ENCODE peak calls at places on chromosome 18, in seven cellular contexts. T is breast epithelium, B is MM.1S, G is SK-N-SH, W is endothelial cell of umbilical vein, V is left lung, O is spleen. Z is an unnamed sample. For H3K36me3 and H3K4me1, the result is how much of the 10 kb centered on the place peaks cover.

GRCh38 chr18:48896875-48897511 is 53.8 kb downstream of the SMAD7 start:
- DNase-seq in T (no peak), V (peak), O (peak), W (peak), B (peak), G (no peak), Z (no peak)

GRCh38 chr18:23138470-23138869 is 3.2 kb downstream of the CABLES1 start:
- DNase-seq in V (no peak), G (peak), T (peak), O (no peak), W (no peak), B (no peak), Z (no peak)

GRCh38 chr18:22453337-22453736 is 35.6 kb upstream of the CTAGE1 start:
- DNase-seq in G (no peak), O (no peak), T (no peak), B (no peak), V (no peak), W (no peak), Z (no peak)

GRCh38 chr18:29840101-29840500 is 1202.4 kb downstream of the DSC3 start:
- DNase-seq in W (no peak), O (no peak), V (no peak), G (no peak), T (no peak), B (no peak), Z (no peak)

GRCh38 chr18:43078485-43079092 is 36.9 kb downstream of the RIT2 start:
- DNase-seq in V (no peak), B (no peak), T (no peak), W (no peak), O (no peak), G (peak), Z (no peak)

GRCh38 chr18:59681051-59681450 is 16.2 kb downstream of the CCBE1 start:
- DNase-seq in T (no peak), V (no peak), G (no peak), O (no peak), W (no peak), B (no peak), Z (no peak)

GRCh38 chr18:51867767-51868166 is 472.2 kb upstream of the DCC start:
- DNase-seq in G (no peak), W (peak), V (no peak), O (no peak), T (no peak), B (peak), Z (no peak)

GRCh38 chr18:28267878-28268625 is 91.1 kb upstream of the CDH2 start:
- DNase-seq in V (no peak), W (peak), B (no peak), T (no peak), G (no peak), O (no peak), Z (no peak)

GRCh38 chr18:10660485-10660884 is 134.7 kb downstream of the NAPG start:
- DNase-seq in W (no peak), G (no peak), V (no peak), B (no peak), T (no peak), O (no peak), Z (no peak)

GRCh38 chr18:55735199-55735855 is 147.3 kb upstream of the TCF4 start:
- DNase-seq in O (no peak), T (no peak), G (no peak), W (peak), V (no peak), B (peak), Z (no peak)

GRCh38 chr18:55732227-55733106 is 144.5 kb upstream of the TCF4 start:
- DNase-seq in W (peak), B (no peak), O (no peak), G (no peak), T (no peak), V (no peak), Z (no peak)

GRCh38 chr18:55737266-55737665 is 149.3 kb upstream of the TCF4 start:
- DNase-seq in B (no peak), V (no peak), G (no peak), T (no peak), O (no peak), W (no peak), Z (no peak)

GRCh38 chr18:55735969-55736368 is 148.0 kb upstream of the TCF4 start:
- DNase-seq in W (no peak), G (no peak), T (no peak), B (no peak), V (no peak), O (no peak), Z (no peak)

DNA sequence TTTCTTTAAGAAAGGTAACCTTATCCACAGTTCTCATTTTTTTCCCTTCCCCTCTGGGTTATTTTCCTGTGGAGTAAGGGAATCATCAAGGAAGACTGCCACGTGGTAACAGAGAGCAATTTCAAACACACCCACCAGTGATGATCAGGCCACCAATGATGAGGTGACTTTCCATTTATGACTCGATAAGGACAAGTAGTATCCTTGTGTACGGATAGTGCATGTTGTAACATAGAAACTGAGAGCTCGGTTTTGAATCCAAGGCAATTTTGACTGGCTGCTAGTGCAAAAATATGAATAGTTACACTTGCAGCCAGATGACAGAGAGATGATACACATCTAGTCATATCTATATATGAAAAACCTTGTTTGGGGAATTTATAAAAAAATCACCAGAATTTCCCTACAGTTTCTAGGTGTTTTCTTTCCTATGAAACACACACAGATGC is 143.6 kb upstream of the TCF4 start:
- DNase-seq in W (no peak), G (no peak), V (no peak), O (no peak), B (no peak), T (no peak), Z (no peak)
- H3K27ac ChIP-seq in W (peak), G (no peak), V (no peak), O (no peak), B (no peak), T (no peak), Z (no peak)

GRCh38 chr18:47883771-47884413 is 46.6 kb downstream of the SMAD2 start:
- DNase-seq in G (no peak), V (no peak), T (no peak), O (no peak), W (peak), B (no peak), Z (no peak)
- H3K36me3 ChIP-seq in G (under half), V (under half), T (under half), O (under half), W (under half), B (under half), Z (under half)

GRCh38 chr18:57423821-57424220 is 11.4 kb upstream of the ONECUT2 start:
- DNase-seq in G (no peak), T (no peak), V (no peak), W (no peak), B (no peak), O (no peak), Z (no peak)

GRCh38 chr18:57425096-57425495 is 10.1 kb upstream of the ONECUT2 start:
- DNase-seq in B (no peak), V (no peak), G (no peak), W (no peak), T (no peak), O (no peak), Z (no peak)

GRCh38 chr18:57427429-57428181 is 7.6 kb upstream of the ONECUT2 start:
- DNase-seq in G (no peak), T (no peak), B (no peak), V (peak), O (peak), W (no peak), Z (no peak)

GRCh38 chr18:57428221-57429150 is 6.7 kb upstream of the ONECUT2 start:
- DNase-seq in V (peak), T (no peak), O (peak), G (no peak), W (no peak), B (no peak), Z (no peak)

DNA sequence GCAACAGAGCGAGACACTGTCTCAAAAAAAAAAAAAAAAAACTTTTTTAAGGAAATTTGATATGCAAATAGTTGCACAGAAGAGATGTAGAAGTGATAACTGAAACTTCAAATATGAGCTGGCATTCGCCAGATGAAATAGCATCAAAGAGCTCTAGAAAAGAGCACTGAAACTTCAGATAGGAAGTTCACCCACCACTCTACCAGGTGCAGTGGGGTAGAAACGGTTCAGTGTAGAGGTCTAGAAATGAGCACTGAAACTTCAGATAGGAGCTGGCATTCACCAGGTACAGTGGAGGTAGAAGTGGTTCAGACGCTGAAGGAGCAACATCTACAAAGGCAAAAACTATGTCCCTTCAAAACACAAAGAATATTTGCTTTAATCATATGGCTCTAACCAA is 9.0 kb upstream of the ONECUT2 start:
- DNase-seq in T (no peak), G (no peak), O (no peak), W (no peak), B (peak), V (no peak), Z (no peak)
- H3K4me1 ChIP-seq in T (under half), G (under half), O (under half), W (under half), B (under half), V (under half), Z (under half)

GRCh38 chr18:7082666-7083065 is 34.9 kb downstream of the LAMA1 start:
- DNase-seq in V (no peak), T (no peak), W (no peak), G (no peak), B (no peak), O (no peak), Z (no peak)

GRCh38 chr18:7084080-7084765 is 33.4 kb downstream of the LAMA1 start:
- DNase-seq in O (no peak), V (no peak), W (peak), T (no peak), B (no peak), G (no peak), Z (no peak)

GRCh38 chr18:7084766-7085080 is 32.9 kb downstream of the LAMA1 start:
- DNase-seq in V (no peak), B (no peak), O (no peak), W (no peak), G (no peak), T (no peak), Z (no peak)

GRCh38 chr18:7079231-7079630 is 38.4 kb downstream of the LAMA1 start:
- DNase-seq in W (no peak), V (no peak), T (no peak), G (no peak), B (no peak), O (no peak), Z (no peak)
- H3K27ac ChIP-seq in W (no peak), V (no peak), T (no peak), G (no peak), B (no peak), O (no peak), Z (no peak)

GRCh38 chr18:77992057-77992456 is 742.4 kb downstream of the GALR1 start:
- DNase-seq in O (no peak), B (no peak), G (no peak), V (no peak), W (no peak), T (no peak), Z (no peak)
- H3K36me3 ChIP-seq in O (under half), B (under half), G (under half), V (under half), W (under half), T (under half), Z (under half)

DNA sequence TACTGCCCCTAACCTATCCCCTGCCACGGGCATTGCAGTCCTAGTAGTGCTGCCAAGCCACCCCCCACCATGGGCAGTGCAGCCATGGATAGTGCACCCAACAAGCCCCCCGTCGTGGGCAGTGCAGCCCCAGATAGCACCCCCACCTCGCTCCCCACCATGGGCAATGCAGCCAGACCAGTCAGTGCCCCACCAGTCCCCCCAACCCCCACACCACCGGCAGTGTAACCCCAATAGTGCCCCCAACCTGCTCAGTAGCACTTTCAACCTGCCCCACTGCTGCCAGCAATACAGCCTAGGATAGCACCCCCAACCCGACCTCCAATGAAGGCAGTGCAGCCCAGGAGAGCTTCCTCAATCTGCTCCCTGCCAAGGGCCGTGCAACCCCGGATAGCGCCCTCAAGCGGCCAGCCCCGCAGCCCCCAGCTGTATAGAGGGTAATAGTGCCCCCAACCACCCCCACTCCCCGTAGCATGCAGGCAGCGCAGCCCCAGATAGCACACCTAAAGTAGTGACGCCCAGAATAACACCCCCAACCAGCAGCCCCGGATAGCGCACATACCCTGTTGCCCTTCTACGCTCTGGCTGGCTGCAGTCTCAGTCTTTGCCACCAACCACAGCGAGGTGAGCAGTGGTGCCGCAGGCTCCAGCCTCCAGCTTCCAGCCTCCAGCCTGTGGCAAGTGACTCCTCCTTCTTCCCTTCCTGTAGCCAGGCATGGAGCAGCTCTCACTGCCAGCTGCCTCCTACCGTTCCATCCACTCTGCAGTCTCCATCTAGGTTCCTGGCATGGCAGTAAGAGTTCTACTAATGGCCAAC is 45.4 kb upstream of the ANKRD62 start:
- DNase-seq in V (no peak), G (no peak), W (no peak), T (no peak), O (no peak), B (no peak), Z (no peak)
- H3K4me1 ChIP-seq in V (under half), G (under half), W (under half), T (under half), O (under half), B (under half), Z (under half)

Z was measured in iPS DF 6.9.